ENCODE peak calls at places on chromosomes 11 and 22, in seven cellular contexts. C, S, I, T, H, O and N are unnamed samples.

GRCh38 chr11:2462986-2463765 is 18.4 kb downstream of the KCNQ1 start:
- DNase-seq in C (no peak), S (no peak), I (no peak), T (peak), H (no peak), O (no peak), N (no peak)

GRCh38 chr11:83483808-83484207 is 197.6 kb upstream of the CCDC90B start:
- DNase-seq in C (no peak), S (no peak), I (no peak), T (no peak), H (no peak), O (no peak), N (no peak)

GRCh38 chr22:41917906-41918791 is 3.3 kb upstream of the SHISA8 start:
- DNase-seq in C (peak), S (peak), I (peak), T (no peak), H (peak), O (peak), N (peak)

GRCh38 chr11:290621-291231 is 1.8 kb downstream of the PGGHG start:
- DNase-seq in C (no peak), S (no peak), I (no peak), T (no peak), H (no peak), O (no peak), N (no peak)

GRCh38 chr11:76880314-76880713 is 19.6 kb downstream of the ACER3 start:
- DNase-seq in C (no peak), S (no peak), I (no peak), T (no peak), H (no peak), O (no peak), N (no peak)

GRCh38 chr11:1696608-1697570 is at the start of gene KRTAP5-6:
- DNase-seq in C (no peak), S (no peak), I (no peak), T (no peak), H (no peak), O (no peak), N (no peak)

GRCh38 chr11:46273511-46274205 is 3.8 kb upstream of the CREB3L1 start:
- DNase-seq in C (no peak), S (no peak), I (no peak), T (no peak), H (no peak), O (no peak), N (no peak)

GRCh38 chr11:65547446-65548125 is 10.6 kb downstream of the LTBP3 start:
- DNase-seq in C (no peak), S (no peak), I (no peak), T (no peak), H (no peak), O (no peak), N (no peak)

GRCh38 chr11:114192841-114193389 is 103.3 kb upstream of the NNMT start:
- DNase-seq in C (no peak), S (no peak), I (no peak), T (no peak), H (no peak), O (no peak), N (no peak)

GRCh38 chr22:24466831-24467249 is 28.3 kb upstream of the UPB1 start:
- DNase-seq in C (peak), S (peak), I (peak), T (peak), H (no peak), O (peak), N (peak)

GRCh38 chr11:79092791-79093313 is 348.0 kb downstream of the TENM4 start:
- DNase-seq in C (peak), S (no peak), I (peak), T (peak), H (no peak), O (peak), N (peak)